ENCODE peak calls at places on chromosomes 1 and 21, in seven cellular contexts. H is foreskin keratinocyte; T is stimulated activated naive CD4-positive, alpha-beta T cell treated with Interleukin-2 at 50 U/mL for 16 hours; E is activated gamma-delta T cell treated with Interleukin-2 at 50 U/mL for 16 hours; W is stimulated activated naive CD8-positive, alpha-beta T cell treated with anti-CD3 and anti-CD28 coated beads, Interleukin-15, Interleukin-2, amounts not matched to agents 100 U/mL and 50 U/mL, for 24 hours; F is activated T-cell treated with anti-CD3 and anti-CD28 coated beads for 24 hours; J is activated CD4-positive, alpha-beta T cell treated with anti-CD3 and anti-CD28 coated beads for 24 hours. C is an unnamed sample.

GRCh38 chr1:240562779-240563178 is 49.2 kb downstream of the GREM2 start:
- DNase-seq in H (no peak), F (no peak), T (no peak), E (no peak), J (no peak), W (no peak), C (no peak)

GRCh38 chr1:41933106-41933505 is 14.4 kb upstream of the HIVEP3 start:
- DNase-seq in T (no peak), F (no peak), E (no peak), H (no peak), W (no peak), J (no peak), C (no peak)

GRCh38 chr21:37338671-37339526 is 27.7 kb upstream of the DYRK1A start:
- DNase-seq in J (no peak), H (peak), W (no peak), E (no peak), T (no peak), F (no peak), C (peak)

GRCh38 chr1:52239708-52240001 is 97.8 kb downstream of the ZFYVE9 start:
- DNase-seq in H (no peak), T (no peak), W (no peak), J (no peak), E (no peak), F (no peak), C (no peak)

GRCh38 chr1:40153073-40153770 is 8.0 kb upstream of the RLF start:
- DNase-seq in H (no peak), T (no peak), J (no peak), E (peak), F (no peak), W (no peak), C (no peak)

GRCh38 chr1:167083066-167083682 is 7.0 kb downstream of the GPA33 start:
- DNase-seq in F (no peak), H (no peak), W (no peak), E (no peak), T (no peak), J (no peak), C (no peak)

GRCh38 chr1:70497152-70497551 is 86.1 kb downstream of the CTH start:
- DNase-seq in J (no peak), E (no peak), F (no peak), W (no peak), T (no peak), H (no peak), C (no peak)

GRCh38 chr1:77673716-77674355 is 8.6 kb downstream of the ZZZ3 start:
- DNase-seq in F (no peak), J (no peak), W (no peak), H (no peak), E (no peak), T (no peak), C (no peak)

GRCh38 chr1:108826081-108826635 is 30.7 kb downstream of the AKNAD1 start:
- DNase-seq in T (no peak), F (no peak), H (no peak), E (no peak), W (no peak), J (no peak), C (no peak)

GRCh38 chr21:26070822-26071425 is 99.6 kb downstream of the APP start:
- DNase-seq in W (no peak), H (no peak), F (peak), J (no peak), T (no peak), E (peak), C (no peak)

GRCh38 chr21:45265721-45266517 is 21.8 kb downstream of the POFUT2 start:
- DNase-seq in W (no peak), F (no peak), T (no peak), E (no peak), H (no peak), J (no peak), C (no peak)

GRCh38 chr1:94014635-94015488 is 105.6 kb upstream of the GCLM start:
- DNase-seq in W (no peak), J (no peak), E (no peak), T (no peak), H (no peak), F (no peak), C (no peak)